ENCODE peak calls at places on chromosomes 6 and 20, in eight cellular contexts. P is PC-3; R is iPS-NIHi11; O is head of caudate nucleus; D is natural killer cell treated with Interleukin-12 subunit alpha and Interleukin-12 subunit beta and Interleukin-15 and Interleukin-18, amount 100 ng/mL, for 72 hours; T is activated CD8-positive, alpha-beta memory T cell treated with anti-CD3 and anti-CD28 coated beads for 1 hour; L is nephron progenitor cell; H is D341Med. E is an unnamed sample.

GRCh38 chr6:160022793-160023192 is 53.9 kb downstream of the IGF2R start:
- DNase-seq in R (no peak), T (no peak), D (no peak), P (no peak), L (no peak), O (no peak), H (no peak), E (no peak)

GRCh38 chr20:57897891-57898290 is 188.1 kb upstream of the PMEPA1 start:
- DNase-seq in T (no peak), D (peak), O (no peak), H (no peak), L (no peak), R (no peak), P (no peak), E (no peak)

GRCh38 chr6:4567141-4567540 is 209.1 kb upstream of the CDYL start:
- DNase-seq in H (no peak), P (peak), R (no peak), T (no peak), L (no peak), D (no peak), O (no peak), E (peak)

GRCh38 chr20:46056970-46057855 is 28.2 kb downstream of the SLC12A5 start:
- DNase-seq in L (peak), T (no peak), D (no peak), P (no peak), O (no peak), R (peak), H (no peak), E (peak)

GRCh38 chr6:105374010-105374420 is 28.9 kb downstream of the PREP start:
- DNase-seq in T (no peak), O (no peak), L (no peak), P (peak), H (no peak), D (no peak), R (no peak), E (peak)

GRCh38 chr6:105326216-105326615 is 76.7 kb downstream of the PREP start:
- DNase-seq in T (no peak), P (peak), O (no peak), D (no peak), L (no peak), H (no peak), R (no peak), E (peak)

GRCh38 chr6:12327391-12327790 is 37.2 kb downstream of the EDN1 start:
- DNase-seq in D (no peak), T (no peak), P (peak), R (no peak), H (no peak), O (no peak), L (no peak), E (peak)

GRCh38 chr6:106556368-106556960 is 72.8 kb downstream of the RTN4IP1 start:
- DNase-seq in T (no peak), D (no peak), R (no peak), H (no peak), P (peak), O (no peak), L (no peak), E (peak)

GRCh38 chr6:36523451-36523850 is 23.8 kb downstream of the STK38 start:
- DNase-seq in H (no peak), P (no peak), T (no peak), R (no peak), L (no peak), O (no peak), D (no peak), E (no peak)

GRCh38 chr20:48604936-48605335 is 222.9 kb downstream of the PREX1 start:
- DNase-seq in R (no peak), T (no peak), D (no peak), P (no peak), L (no peak), O (no peak), H (no peak), E (no peak)

GRCh38 chr20:610130-611046 is at the start of gene TCF15:
- DNase-seq in R (peak), P (peak), H (peak), O (no peak), L (peak), D (peak), T (no peak), E (peak)

GRCh38 chr6:41155132-41155805 is 1.1 kb upstream of the TREML1 start:
- DNase-seq in O (no peak), H (no peak), T (no peak), P (no peak), D (no peak), R (no peak), L (no peak), E (peak)

GRCh38 chr6:122109075-122109474 is 290.4 kb upstream of the HSF2 start:
- DNase-seq in D (no peak), R (no peak), T (no peak), H (no peak), O (no peak), L (no peak), P (no peak), E (no peak)

GRCh38 chr6:169957351-169957963 is 206.0 kb downstream of the ERMARD start:
- DNase-seq in P (no peak), O (no peak), D (no peak), L (no peak), H (peak), R (no peak), T (no peak), E (no peak)

GRCh38 chr6:155943635-155944034 is 488.0 kb upstream of the NOX3 start:
- DNase-seq in O (no peak), D (no peak), T (no peak), R (no peak), L (no peak), P (peak), H (no peak), E (peak)

GRCh38 chr6:126914172-126914571 is 204.3 kb upstream of the RSPO3 start:
- DNase-seq in L (no peak), R (no peak), T (no peak), D (no peak), O (no peak), H (no peak), P (no peak), E (no peak)

GRCh38 chr6:149499066-149499465 is 14.3 kb upstream of the ZC3H12D start:
- DNase-seq in R (no peak), P (peak), O (no peak), T (no peak), L (no peak), H (no peak), D (no peak), E (peak)

GRCh38 chr20:19314619-19315018 is 102.2 kb downstream of the SLC24A3 start:
- DNase-seq in P (no peak), R (no peak), O (no peak), H (no peak), D (no peak), T (no peak), L (no peak), E (no peak)

GRCh38 chr6:96631248-96631647 is 68.3 kb downstream of the FHL5 start:
- DNase-seq in D (no peak), P (peak), O (no peak), H (no peak), T (no peak), R (no peak), L (no peak), E (no peak)

GRCh38 chr20:57102566-57102965 is 163.9 kb downstream of the BMP7 start:
- DNase-seq in T (no peak), H (no peak), P (no peak), L (no peak), D (no peak), O (no peak), R (no peak), E (no peak)

GRCh38 chr20:300345-300744 is 3.0 kb downstream of the ZCCHC3 start:
- DNase-seq in P (no peak), H (no peak), L (no peak), R (no peak), O (no peak), D (no peak), T (no peak), E (no peak)

GRCh38 chr6:19713411-19713810 is 123.8 kb upstream of the ID4 start:
- DNase-seq in H (no peak), O (no peak), P (no peak), L (no peak), D (no peak), T (no peak), R (no peak), E (no peak)

GRCh38 chr20:64112691-64113443 is 5.5 kb upstream of the NPBWR2 start:
- DNase-seq in O (no peak), P (no peak), T (no peak), D (peak), L (no peak), R (no peak), H (no peak), E (no peak)

GRCh38 chr6:31907158-31907813 is 5.4 kb upstream of the ZBTB12 start:
- DNase-seq in D (peak), R (no peak), H (no peak), L (no peak), P (no peak), T (no peak), O (no peak), E (peak)

GRCh38 chr6:6105472-6106036 is 98.8 kb upstream of the NRN1 start:
- DNase-seq in R (peak), L (peak), D (no peak), P (no peak), H (no peak), O (no peak), T (no peak), E (no peak)

GRCh38 chr20:10696650-10697049 is 22.9 kb upstream of the JAG1 start:
- DNase-seq in P (no peak), R (peak), D (no peak), H (no peak), L (peak), O (no peak), T (no peak), E (no peak)

GRCh38 chr20:62133051-62133845 is 9.9 kb downstream of the PSMA7 start:
- DNase-seq in H (no peak), R (no peak), P (no peak), D (no peak), T (no peak), O (no peak), L (no peak), E (no peak)

GRCh38 chr6:127554435-127555006 is 22.5 kb upstream of the C6orf58 start:
- DNase-seq in T (no peak), P (peak), D (no peak), R (peak), H (peak), O (no peak), L (no peak), E (peak)

GRCh38 chr6:25232478-25232877 is 46.7 kb upstream of the CARMIL1 start:
- DNase-seq in H (no peak), R (no peak), D (no peak), T (no peak), P (no peak), L (peak), O (no peak), E (no peak)